ENCODE peak calls at places on chromosomes 11 and 22, in five cellular contexts. One of them, this sample, is unnamed. For H3K9me3 and H3K4me1, the result is how much of the 10 kb centered on the place peaks cover.

GRCh38 chr11:19988598-19988997 is 171.7 kb downstream of the DBX1 start:
- DNase-seq in HCT116: peak
- DNase-seq in neuronal stem cell: no peak
- DNase-seq in body of pancreas: no peak
- DNase-seq in pancreas: no peak
- DNase-seq in this sample: peak

GRCh38 chr22:27461470-27461869 is 340.1 kb downstream of the MN1 start:
- DNase-seq in body of pancreas: peak
- DNase-seq in neuronal stem cell: peak
- DNase-seq in HCT116: no peak
- DNase-seq in pancreas: no peak
- DNase-seq in this sample: peak

GRCh38 chr11:5783255-5783654 is at the start of gene OR52N5:
- DNase-seq in HCT116: no peak
- DNase-seq in body of pancreas: no peak
- DNase-seq in pancreas: no peak
- DNase-seq in neuronal stem cell: no peak
- DNase-seq in this sample: no peak

GRCh38 chr11:18313985-18314763 is 7.8 kb downstream of the HPS5 start:
- DNase-seq in pancreas: no peak
- DNase-seq in body of pancreas: no peak
- DNase-seq in neuronal stem cell: no peak
- DNase-seq in HCT116: no peak
- DNase-seq in this sample: peak

GRCh38 chr11:8019671-8020597 is 32.8 kb downstream of the EIF3F start:
- DNase-seq in HCT116: no peak
- DNase-seq in body of pancreas: peak
- DNase-seq in pancreas: no peak
- DNase-seq in neuronal stem cell: no peak
- DNase-seq in this sample: peak

GRCh38 chr11:116714902-116715301 is 57.9 kb downstream of the BUD13 start:
- DNase-seq in HCT116: no peak
- DNase-seq in neuronal stem cell: no peak
- DNase-seq in body of pancreas: no peak
- DNase-seq in pancreas: no peak
- DNase-seq in this sample: no peak

GRCh38 chr11:100970273-100971164 is 159.1 kb downstream of the PGR start:
- DNase-seq in pancreas: no peak
- DNase-seq in neuronal stem cell: no peak
- DNase-seq in body of pancreas: no peak
- DNase-seq in HCT116: no peak
- DNase-seq in this sample: no peak

GRCh38 chr22:36369004-36369921 is 18.5 kb downstream of the MYH9 start:
- DNase-seq in body of pancreas: no peak
- DNase-seq in neuronal stem cell: no peak
- DNase-seq in HCT116: no peak
- DNase-seq in pancreas: peak
- DNase-seq in this sample: no peak

GRCh38 chr11:587978-588380 is 11.7 kb downstream of the PHRF1 start:
- DNase-seq in pancreas: no peak
- DNase-seq in HCT116: no peak
- DNase-seq in neuronal stem cell: no peak
- DNase-seq in body of pancreas: no peak
- DNase-seq in this sample: peak

GRCh38 chr11:9562716-9563115 is 10.8 kb upstream of the WEE1 start:
- DNase-seq in body of pancreas: no peak
- DNase-seq in neuronal stem cell: no peak
- DNase-seq in HCT116: no peak
- DNase-seq in pancreas: no peak
- DNase-seq in this sample: no peak

GRCh38 chr22:36433318-36434231 is 45.8 kb upstream of the MYH9 start:
- DNase-seq in pancreas: peak
- DNase-seq in body of pancreas: peak
- DNase-seq in neuronal stem cell: no peak
- DNase-seq in HCT116: no peak
- DNase-seq in this sample: no peak

GRCh38 chr11:47616726-47617416 is 22.7 kb upstream of the C1QTNF4 start:
- DNase-seq in body of pancreas: peak
- DNase-seq in pancreas: peak
- DNase-seq in neuronal stem cell: no peak
- DNase-seq in HCT116: peak
- DNase-seq in this sample: peak

GRCh38 chr22:17576475-17576874 is 13.2 kb downstream of the SLC25A18 start:
- DNase-seq in pancreas: no peak
- DNase-seq in neuronal stem cell: no peak
- DNase-seq in HCT116: no peak
- DNase-seq in body of pancreas: no peak
- DNase-seq in this sample: peak

GRCh38 chr11:41056892-41057569 is 402.4 kb downstream of the LRRC4C start:
- DNase-seq in HCT116: no peak
- DNase-seq in pancreas: no peak
- DNase-seq in neuronal stem cell: no peak
- DNase-seq in body of pancreas: peak
- DNase-seq in this sample: no peak

GRCh38 chr22:19287076-19287724 is 4.3 kb downstream of the CLTCL1 start:
- DNase-seq in neuronal stem cell: no peak
- DNase-seq in pancreas: no peak
- DNase-seq in HCT116: no peak
- DNase-seq in body of pancreas: no peak
- DNase-seq in this sample: no peak

DNA sequence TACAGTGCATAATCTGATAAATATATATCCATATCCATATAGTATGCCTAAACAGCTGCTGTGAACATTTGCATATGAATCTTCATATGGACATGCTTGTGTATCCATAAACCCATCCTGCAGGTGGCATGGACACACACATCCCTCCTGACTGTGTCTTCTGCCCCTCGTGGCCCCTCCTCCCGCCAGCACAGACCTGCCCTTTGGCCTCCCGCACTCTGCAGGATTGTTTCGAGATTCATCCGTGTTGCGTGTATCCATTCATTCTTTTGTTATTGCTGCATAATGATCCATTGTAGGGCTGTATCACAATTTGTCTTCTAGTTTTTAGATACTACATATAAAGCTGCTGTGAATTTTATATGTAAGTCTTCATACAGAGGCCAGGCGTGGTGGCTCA is 24.0 kb downstream of the ZBED4 start:
- DNase-seq in pancreas: no peak
- DNase-seq in neuronal stem cell: no peak
- DNase-seq in body of pancreas: no peak
- DNase-seq in HCT116: no peak
- DNase-seq in this sample: no peak
- H3K9me3 ChIP-seq in pancreas: under half
- H3K9me3 ChIP-seq in neuronal stem cell: under half
- H3K9me3 ChIP-seq in body of pancreas: under half
- H3K9me3 ChIP-seq in HCT116: under half
- H3K9me3 ChIP-seq in this sample: under half

GRCh38 chr22:31439805-31440204 is 40.4 kb downstream of the DRG1 start:
- DNase-seq in body of pancreas: no peak
- DNase-seq in neuronal stem cell: no peak
- DNase-seq in HCT116: no peak
- DNase-seq in pancreas: no peak
- DNase-seq in this sample: peak
- H3K4me1 ChIP-seq in body of pancreas: under half
- H3K4me1 ChIP-seq in neuronal stem cell: under half
- H3K4me1 ChIP-seq in HCT116: under half
- H3K4me1 ChIP-seq in pancreas: under half
- H3K4me1 ChIP-seq in this sample: under half

DNA sequence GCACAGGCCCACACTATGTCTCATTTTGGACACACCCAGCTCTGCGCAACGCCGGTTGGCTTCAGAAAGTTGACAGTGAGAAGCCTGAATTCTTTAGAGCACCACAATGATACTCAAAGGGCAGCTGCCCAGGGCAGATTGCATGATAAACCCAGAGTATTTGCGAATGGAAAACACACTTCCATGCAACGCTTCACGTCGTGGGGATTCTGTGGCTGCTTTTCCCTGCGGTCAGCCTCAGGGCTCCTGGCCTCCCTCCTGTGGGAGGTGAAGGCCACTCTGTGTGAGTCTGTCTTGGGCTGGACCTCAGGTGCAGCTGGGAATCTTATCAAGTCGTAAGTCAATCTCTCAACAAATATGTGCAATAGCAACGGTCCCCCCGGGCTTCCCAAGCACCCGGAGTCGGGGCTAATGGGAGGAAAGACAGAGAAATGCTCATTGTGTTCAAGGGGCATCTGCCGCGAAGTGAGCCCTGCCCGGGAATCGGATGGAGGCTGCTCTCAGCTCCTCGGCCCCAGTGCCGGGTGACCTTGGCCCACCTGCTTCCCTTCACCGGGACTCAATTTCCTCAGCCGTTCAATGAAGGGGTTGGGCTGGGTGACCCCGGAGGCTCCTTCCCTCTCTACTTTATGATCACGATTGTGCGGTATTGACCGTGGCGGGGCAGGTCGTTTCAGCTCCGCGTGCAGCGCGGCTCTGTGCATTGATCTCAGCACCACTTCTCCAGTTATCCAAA is 623.6 kb downstream of the BRD1 start:
- DNase-seq in pancreas: no peak
- DNase-seq in body of pancreas: no peak
- DNase-seq in HCT116: no peak
- DNase-seq in neuronal stem cell: no peak
- DNase-seq in this sample: no peak
- H3K9me3 ChIP-seq in pancreas: under half
- H3K9me3 ChIP-seq in body of pancreas: under half
- H3K9me3 ChIP-seq in HCT116: under half
- H3K9me3 ChIP-seq in neuronal stem cell: under half
- H3K9me3 ChIP-seq in this sample: under half

GRCh38 chr11:44011797-44012196 is 36.0 kb upstream of the ACCSL start:
- DNase-seq in body of pancreas: no peak
- DNase-seq in neuronal stem cell: no peak
- DNase-seq in HCT116: no peak
- DNase-seq in pancreas: no peak
- DNase-seq in this sample: no peak
- H3K4me1 ChIP-seq in body of pancreas: under half
- H3K4me1 ChIP-seq in neuronal stem cell: under half
- H3K4me1 ChIP-seq in HCT116: under half
- H3K4me1 ChIP-seq in pancreas: under half
- H3K4me1 ChIP-seq in this sample: under half

GRCh38 chr11:2088284-2088683 is 50.9 kb downstream of the IGF2 start:
- DNase-seq in neuronal stem cell: no peak
- DNase-seq in pancreas: no peak
- DNase-seq in body of pancreas: no peak
- DNase-seq in HCT116: no peak
- DNase-seq in this sample: no peak
- H3K9me3 ChIP-seq in neuronal stem cell: under half
- H3K9me3 ChIP-seq in pancreas: under half
- H3K9me3 ChIP-seq in body of pancreas: under half
- H3K9me3 ChIP-seq in HCT116: under half
- H3K9me3 ChIP-seq in this sample: under half

GRCh38 chr11:73382747-73383146 is 6.5 kb downstream of the RELT start:
- DNase-seq in body of pancreas: no peak
- DNase-seq in pancreas: no peak
- DNase-seq in HCT116: no peak
- DNase-seq in neuronal stem cell: no peak
- DNase-seq in this sample: no peak

GRCh38 chr11:73382183-73382582 is 6.0 kb downstream of the RELT start:
- DNase-seq in body of pancreas: no peak
- DNase-seq in HCT116: no peak
- DNase-seq in neuronal stem cell: no peak
- DNase-seq in pancreas: no peak
- DNase-seq in this sample: no peak

GRCh38 chr11:73380897-73381410 is 4.8 kb downstream of the RELT start:
- DNase-seq in body of pancreas: no peak
- DNase-seq in neuronal stem cell: no peak
- DNase-seq in pancreas: no peak
- DNase-seq in HCT116: no peak
- DNase-seq in this sample: no peak

GRCh38 chr11:73380321-73380720 is 4.1 kb downstream of the RELT start:
- DNase-seq in pancreas: no peak
- DNase-seq in HCT116: no peak
- DNase-seq in body of pancreas: no peak
- DNase-seq in neuronal stem cell: no peak
- DNase-seq in this sample: no peak

DNA sequence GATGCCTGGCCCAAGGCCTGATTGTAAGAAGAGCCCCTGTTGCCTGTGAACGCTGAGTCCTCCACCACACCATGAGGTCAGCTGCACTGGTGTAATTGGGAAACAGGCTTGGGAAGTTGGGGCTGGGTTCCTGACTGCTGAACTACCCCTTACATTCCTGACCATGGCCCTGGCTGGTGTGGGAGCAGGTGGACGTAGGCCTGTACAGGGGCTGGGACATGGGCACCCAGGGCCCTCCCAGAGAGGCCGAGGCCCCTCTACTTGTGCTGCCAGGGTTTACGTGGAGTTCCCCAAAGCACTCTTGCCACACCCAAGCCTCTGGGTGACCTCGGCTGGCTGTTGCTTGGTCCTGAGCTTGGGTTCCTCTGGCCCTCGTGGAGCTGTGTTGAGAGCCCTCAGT is 5.4 kb downstream of the RELT start:
- DNase-seq in HCT116: no peak
- DNase-seq in pancreas: no peak
- DNase-seq in neuronal stem cell: no peak
- DNase-seq in body of pancreas: no peak
- DNase-seq in this sample: no peak
- H3K4me1 ChIP-seq in HCT116: under half
- H3K4me1 ChIP-seq in pancreas: under half
- H3K4me1 ChIP-seq in neuronal stem cell: under half
- H3K4me1 ChIP-seq in body of pancreas: under half
- H3K4me1 ChIP-seq in this sample: half or more

GRCh38 chr11:123169821-123170220 is 25.2 kb downstream of the CLMP start:
- DNase-seq in neuronal stem cell: no peak
- DNase-seq in pancreas: no peak
- DNase-seq in body of pancreas: no peak
- DNase-seq in HCT116: no peak
- DNase-seq in this sample: no peak

GRCh38 chr11:123168955-123169484 is 26.0 kb downstream of the CLMP start:
- DNase-seq in body of pancreas: no peak
- DNase-seq in neuronal stem cell: no peak
- DNase-seq in HCT116: no peak
- DNase-seq in pancreas: no peak
- DNase-seq in this sample: no peak

GRCh38 chr11:123166095-123166559 is 28.9 kb downstream of the CLMP start:
- DNase-seq in pancreas: no peak
- DNase-seq in HCT116: no peak
- DNase-seq in body of pancreas: peak
- DNase-seq in neuronal stem cell: peak
- DNase-seq in this sample: peak

GRCh38 chr11:123170929-123171328 is 24.1 kb downstream of the CLMP start:
- DNase-seq in neuronal stem cell: no peak
- DNase-seq in body of pancreas: no peak
- DNase-seq in HCT116: no peak
- DNase-seq in pancreas: no peak
- DNase-seq in this sample: no peak

GRCh38 chr11:123168236-123168635 is 26.8 kb downstream of the CLMP start:
- DNase-seq in neuronal stem cell: no peak
- DNase-seq in body of pancreas: no peak
- DNase-seq in HCT116: no peak
- DNase-seq in pancreas: no peak
- DNase-seq in this sample: no peak
- H3K9me3 ChIP-seq in neuronal stem cell: under half
- H3K9me3 ChIP-seq in body of pancreas: under half
- H3K9me3 ChIP-seq in HCT116: under half
- H3K9me3 ChIP-seq in pancreas: under half
- H3K9me3 ChIP-seq in this sample: under half

This sample was measured in cardiac muscle cell.